ENCODE peak calls at places on chromosome 11, in eight cellular contexts. S, Y, D, J, H, E, N and F are unnamed samples.

GRCh38 chr11:13012037-13012693 is 3.0 kb downstream of the RASSF10 start:
- DNase-seq in S (no peak), Y (peak; percentile 18), D (no peak), J (no peak), H (no peak), E (no peak), N (no peak), F (no peak)

GRCh38 chr11:39011822-39012221 is 2413.8 kb upstream of the RAG2 start:
- DNase-seq in S (peak; percentile 0), Y (no peak), D (no peak), J (no peak), H (no peak), E (no peak), N (no peak), F (no peak)

GRCh38 chr11:18802381-18803257 is 11.0 kb upstream of the PTPN5 start:
- DNase-seq in S (peak; percentile 19), Y (peak; percentile 59), D (peak; percentile 74), J (no peak), H (no peak), E (peak; percentile 58), N (peak; percentile 32), F (no peak)

GRCh38 chr11:122733301-122733686 is 77.8 kb downstream of the UBASH3B start:
- DNase-seq in S (no peak), Y (no peak), D (no peak), J (no peak), H (no peak), E (no peak), N (no peak), F (peak; percentile 79)

GRCh38 chr11:1767399-1768140 is 3.8 kb upstream of the CTSD start:
- DNase-seq in S (no peak), Y (no peak), D (no peak), J (no peak), H (no peak), E (no peak), N (no peak), F (peak; percentile 60)

GRCh38 chr11:116888884-116889549 is 51.6 kb upstream of the APOA1 start:
- DNase-seq in S (no peak), Y (no peak), D (no peak), J (no peak), H (no peak), E (no peak), N (no peak), F (no peak)

GRCh38 chr11:63609536-63609935 is 4.7 kb downstream of the PLAAT3 start:
- DNase-seq in S (no peak), Y (no peak), D (no peak), J (no peak), H (no peak), E (no peak), N (peak; percentile 64), F (no peak)

GRCh38 chr11:35235944-35236666 is 97.1 kb downstream of the CD44 start:
- DNase-seq in S (no peak), Y (no peak), D (no peak), J (peak; percentile 42), H (no peak), E (peak; percentile 61), N (no peak), F (no peak)

GRCh38 chr11:16265022-16265421 is 91.3 kb downstream of the SOX6 start:
- DNase-seq in S (no peak), Y (no peak), D (no peak), J (no peak), H (no peak), E (no peak), N (no peak), F (no peak)

GRCh38 chr11:76459299-76459698 is 14.5 kb downstream of the EMSY start:
- DNase-seq in S (no peak), Y (no peak), D (peak; percentile 17), J (no peak), H (no peak), E (peak; percentile 18), N (no peak), F (no peak)